ENCODE peak calls at places on chromosomes 6 and 20, in six cellular contexts. V is MM.1S; Z is IMR-90; O is naive thymus-derived CD4-positive, alpha-beta T cell; C is ascending aorta; D is CD8-positive, alpha-beta memory T cell. G is an unnamed sample. For H3K4me1, the result is how much of the 10 kb centered on the place peaks cover.

GRCh38 chr20:23795526-23795925 is 31.0 kb downstream of the CST2 start:
- DNase-seq in V (no peak), Z (no peak), O (no peak), C (no peak), D (no peak), G (no peak)

GRCh38 chr6:126051739-126052138 is 65.4 kb downstream of the TRMT11 start:
- DNase-seq in V (no peak), Z (no peak), O (no peak), C (no peak), D (no peak), G (no peak)

GRCh38 chr20:41340327-41341055 is at the start of gene LPIN3:
- DNase-seq in V (peak), Z (peak), O (peak), C (peak), D (peak), G (peak)

GRCh38 chr6:110284877-110285276 is 73.3 kb downstream of the METTL24 start:
- DNase-seq in V (no peak), Z (no peak), O (no peak), C (no peak), D (no peak), G (no peak)

GRCh38 chr20:44097521-44098255 is 89.3 kb downstream of the JPH2 start:
- DNase-seq in V (no peak), Z (peak), O (no peak), C (peak), D (no peak), G (no peak)

GRCh38 chr6:11631008-11631407 is 93.5 kb downstream of the TMEM170B start:
- DNase-seq in V (no peak), Z (no peak), O (no peak), C (peak), D (no peak), G (no peak)

GRCh38 chr6:134176283-134176975 is 124.0 kb upstream of the SLC2A12 start:
- DNase-seq in V (no peak), Z (peak), O (no peak), C (peak), D (no peak), G (peak)

GRCh38 chr20:17612287-17612974 is 42.6 kb downstream of the DSTN start:
- DNase-seq in V (no peak), Z (peak), O (peak), C (peak), D (peak), G (peak)

GRCh38 chr6:21769973-21770372 is 176.4 kb downstream of the SOX4 start:
- DNase-seq in V (no peak), Z (peak), O (no peak), C (no peak), D (no peak), G (no peak)
- H3K4me1 ChIP-seq in V (under half), Z (under half), O (under half), C (under half), D (under half), G (under half)

GRCh38 chr20:37362231-37362792 is 16.4 kb downstream of the SRC start:
- DNase-seq in V (no peak), Z (no peak), O (no peak), C (peak), D (no peak), G (no peak)
- H3K4me3 ChIP-seq in V (no peak), Z (no peak), O (no peak), C (no peak), D (no peak), G (no peak)

GRCh38 chr6:2957696-2958330 is 13.6 kb downstream of the SERPINB6 start:
- DNase-seq in V (no peak), Z (no peak), O (no peak), C (peak), D (no peak), G (no peak)
- H3K27ac ChIP-seq in V (no peak), Z (no peak), O (no peak), C (peak), D (no peak), G (no peak)

DNA sequence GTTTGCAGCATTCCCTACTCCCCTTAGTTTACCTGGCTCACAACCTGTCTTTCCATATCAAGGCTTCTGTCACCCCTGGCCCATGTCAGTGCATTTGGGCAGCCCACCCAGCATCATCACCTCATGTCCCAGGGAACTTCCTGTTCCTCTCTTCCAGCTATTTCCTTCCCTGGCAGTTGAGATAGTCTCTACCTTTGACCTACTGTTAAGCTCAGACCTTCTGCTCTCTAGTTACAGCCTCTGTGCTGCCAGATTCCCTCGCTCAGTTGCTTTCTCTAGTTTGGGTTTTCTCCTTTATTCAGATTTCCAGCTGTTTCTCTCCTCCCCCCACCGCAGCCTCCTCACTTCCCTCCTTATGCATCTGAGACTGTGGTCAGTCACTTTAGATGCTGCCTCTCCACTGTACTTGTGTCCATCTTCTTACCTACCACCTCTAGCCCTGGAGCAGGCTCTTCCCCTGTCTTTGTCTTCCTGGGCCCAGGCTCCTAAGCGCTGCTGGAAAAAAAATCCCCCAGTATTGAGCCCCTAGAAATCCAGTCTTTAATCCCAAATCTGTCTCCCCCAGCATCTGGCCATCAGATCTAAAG is 16.3 kb downstream of the PTPN1 start:
- DNase-seq in V (no peak), Z (peak), O (no peak), C (no peak), D (no peak), G (peak)
- H3K4me1 ChIP-seq in V (under half), Z (under half), O (under half), C (under half), D (half or more), G (under half)

DNA sequence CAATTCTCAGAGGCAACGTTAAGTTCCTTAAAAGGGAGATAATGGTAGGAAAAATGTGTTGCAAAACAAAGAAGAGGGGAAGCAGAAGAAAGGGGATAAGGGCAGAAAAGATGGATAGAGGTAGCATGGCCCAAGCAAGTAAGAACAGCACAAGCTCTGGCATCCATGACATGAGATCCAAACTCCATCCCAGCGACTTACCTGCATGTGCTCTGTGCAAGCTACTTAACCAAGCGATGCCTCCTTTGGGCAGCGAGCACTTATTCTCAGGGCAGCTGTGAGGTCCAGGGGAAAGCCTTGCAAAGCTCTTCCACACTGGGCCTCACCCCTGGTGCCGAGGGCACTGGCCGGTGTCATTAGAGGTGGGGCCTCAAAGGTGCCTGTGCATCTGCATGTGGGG is 295.2 kb downstream of the FOXC1 start:
- DNase-seq in V (no peak), Z (no peak), O (no peak), C (no peak), D (no peak), G (no peak)
- H3K4me3 ChIP-seq in V (no peak), Z (no peak), O (no peak), C (no peak), D (no peak), G (no peak)

DNA sequence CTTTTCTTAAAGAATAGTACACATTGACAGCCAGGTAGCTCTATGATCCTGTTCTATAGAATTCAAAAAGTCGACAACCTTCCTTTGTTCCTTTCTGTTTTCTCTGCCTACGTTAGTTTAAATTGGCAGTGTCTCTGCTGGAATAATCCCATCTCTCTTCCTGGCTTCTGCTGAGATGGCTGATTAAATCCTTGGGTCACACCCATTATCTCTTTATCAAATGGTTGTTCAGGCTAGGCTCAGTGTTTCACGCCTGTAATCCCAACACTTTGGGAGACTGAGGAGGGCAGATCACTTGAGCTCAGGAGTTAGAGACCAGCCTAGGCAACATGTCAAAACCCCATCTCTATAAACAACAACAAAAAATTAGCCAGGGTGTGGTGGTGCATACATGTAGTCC is 44.4 kb downstream of the HFE start:
- DNase-seq in V (no peak), Z (no peak), O (no peak), C (no peak), D (no peak), G (no peak)
- H3K27ac ChIP-seq in V (no peak), Z (no peak), O (no peak), C (no peak), D (no peak), G (no peak)

GRCh38 chr20:49701916-49702315 is 11.8 kb downstream of the B4GALT5 start:
- DNase-seq in V (no peak), Z (no peak), O (no peak), C (no peak), D (no peak), G (no peak)

GRCh38 chr20:49699200-49699992 is 14.3 kb downstream of the B4GALT5 start:
- DNase-seq in V (no peak), Z (peak), O (no peak), C (no peak), D (no peak), G (peak)

GRCh38 chr20:49701313-49701731 is 12.4 kb downstream of the B4GALT5 start:
- DNase-seq in V (no peak), Z (peak), O (no peak), C (no peak), D (no peak), G (no peak)

GRCh38 chr20:49698477-49698876 is 15.2 kb downstream of the B4GALT5 start:
- DNase-seq in V (no peak), Z (no peak), O (no peak), C (no peak), D (no peak), G (no peak)

DNA sequence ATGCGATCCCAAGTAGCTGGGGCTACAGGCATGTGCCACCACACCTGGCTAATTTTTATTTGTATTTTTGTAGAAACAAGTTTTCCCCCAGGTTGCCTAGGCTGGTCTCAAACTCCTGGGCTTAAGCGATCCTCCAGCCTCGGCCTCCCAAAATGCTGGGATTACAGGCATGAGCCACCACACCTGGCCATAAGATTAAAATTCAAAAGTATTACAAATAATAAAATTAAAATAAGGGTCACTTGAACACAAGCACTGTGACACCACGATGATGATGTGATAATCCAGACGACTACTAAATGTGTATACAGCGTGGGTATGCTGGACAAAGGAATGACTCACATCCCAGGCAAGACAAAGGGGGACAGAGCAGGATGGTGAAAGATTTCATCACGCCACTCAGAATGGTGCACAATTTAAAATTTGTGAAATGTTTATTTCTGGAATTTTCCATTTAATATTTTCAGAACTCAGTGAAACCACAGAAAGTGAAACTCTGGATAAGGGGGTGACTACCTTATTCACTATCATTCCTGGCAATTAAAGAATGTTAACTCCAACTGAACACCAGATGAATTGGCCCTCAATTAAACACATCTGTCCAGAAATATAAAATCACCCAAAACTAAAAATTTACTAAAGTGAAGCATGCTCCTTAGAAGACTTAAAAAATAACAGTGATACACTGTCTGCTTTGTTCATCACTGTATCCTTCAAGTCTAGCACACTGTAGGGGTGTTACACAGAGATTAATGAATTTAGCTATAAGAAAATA is 13.1 kb downstream of the B4GALT5 start:
- DNase-seq in V (no peak), Z (peak), O (no peak), C (no peak), D (no peak), G (no peak)
- H3K4me1 ChIP-seq in V (under half), Z (under half), O (under half), C (under half), D (under half), G (under half)

GRCh38 chr20:2206957-2207769 is 88.6 kb upstream of the TGM3 start:
- DNase-seq in V (peak), Z (peak), O (peak), C (peak), D (peak), G (peak)

GRCh38 chr20:2204021-2204420 is 91.8 kb upstream of the TGM3 start:
- DNase-seq in V (no peak), Z (no peak), O (no peak), C (no peak), D (no peak), G (no peak)

GRCh38 chr20:2208897-2209296 is 86.9 kb upstream of the TGM3 start:
- DNase-seq in V (peak), Z (no peak), O (no peak), C (no peak), D (no peak), G (no peak)

GRCh38 chr20:2210646-2211556 is 84.9 kb upstream of the TGM3 start:
- DNase-seq in V (no peak), Z (peak), O (no peak), C (peak), D (no peak), G (no peak)

DNA sequence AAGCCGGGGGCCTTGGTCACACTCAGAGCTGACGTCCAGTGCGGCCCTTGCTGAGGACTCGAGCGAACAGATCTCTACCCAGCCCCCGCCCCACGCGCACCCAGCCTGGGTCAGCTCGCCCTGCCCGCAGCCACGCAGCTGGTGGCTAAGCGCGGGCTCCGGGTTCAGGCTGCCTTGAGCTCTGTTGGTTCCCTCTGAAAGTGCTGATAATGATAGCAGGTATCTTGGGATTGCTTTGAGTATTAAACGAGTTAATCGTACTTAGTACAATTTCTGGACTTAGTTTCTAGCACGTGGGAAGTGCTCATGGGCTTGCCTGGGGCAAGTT is 88.1 kb upstream of the TGM3 start:
- DNase-seq in V (no peak), Z (no peak), O (no peak), C (no peak), D (no peak), G (no peak)
- H3K4me3 ChIP-seq in V (peak), Z (peak), O (peak), C (peak), D (peak), G (peak)

GRCh38 chr6:150116195-150116800 is 26.5 kb upstream of the PPP1R14C start:
- DNase-seq in V (no peak), Z (no peak), O (no peak), C (no peak), D (no peak), G (no peak)
- H3K27ac ChIP-seq in V (no peak), Z (no peak), O (no peak), C (no peak), D (no peak), G (no peak)

G was measured in small intestine.